ENCODE peak calls at places on chromosomes 3 and 15, in eight cellular contexts. K is transverse colon; Y is sigmoid colon; X is substantia nigra; M is neuronal stem cell; F is prostate gland; U is CD4-positive, alpha-beta T cell; O is GM23248. B is an unnamed sample.

GRCh38 chr15:37136666-37137065 is 36.3 kb upstream of the MEIS2 start:
- DNase-seq in K (no peak), U (no peak), Y (no peak), M (no peak), O (peak; percentile 47), X (no peak), F (no peak), B (no peak)

GRCh38 chr15:90004252-90004651 is 3.1 kb downstream of the ZNF710 start:
- DNase-seq in K (no peak), O (peak; percentile 71), F (no peak), M (no peak), X (no peak), U (no peak), Y (no peak), B (no peak)

GRCh38 chr15:90459368-90459767 is 70.4 kb upstream of the CRTC3 start:
- DNase-seq in O (no peak), K (no peak), M (no peak), Y (no peak), F (no peak), X (no peak), U (no peak), B (no peak)

GRCh38 chr3:66012711-66013110 is 26.0 kb downstream of the MAGI1 start:
- DNase-seq in Y (no peak), K (no peak), M (no peak), U (no peak), F (no peak), X (no peak), O (no peak), B (no peak)

GRCh38 chr3:52471371-52472238 is 16.2 kb downstream of the NISCH start:
- DNase-seq in Y (no peak), U (no peak), F (peak; percentile 67), O (peak; percentile 69), K (peak; percentile 63), X (peak; percentile 42), M (no peak), B (no peak)

GRCh38 chr3:48655586-48655985 is 7.1 kb downstream of the CELSR3 start:
- DNase-seq in U (peak; percentile 24), K (no peak), M (no peak), O (peak; percentile 18), Y (no peak), X (no peak), F (no peak), B (no peak)

GRCh38 chr3:55692958-55693558 is 206.0 kb upstream of the WNT5A start:
- DNase-seq in K (no peak), Y (no peak), F (no peak), X (no peak), M (no peak), U (no peak), O (peak; percentile 47), B (no peak)

GRCh38 chr3:97871206-97871605 is 49.4 kb downstream of the CRYBG3 start:
- DNase-seq in F (no peak), K (no peak), Y (no peak), M (no peak), O (peak; percentile 59), X (no peak), U (no peak), B (no peak)

GRCh38 chr3:190008432-190008831 is 112.3 kb downstream of the P3H2 start:
- DNase-seq in X (no peak), F (no peak), M (no peak), U (no peak), K (no peak), O (no peak), Y (no peak), B (no peak)

GRCh38 chr15:64693134-64693533 is 82.3 kb downstream of the RBPMS2 start:
- DNase-seq in F (peak; percentile 28), O (peak; percentile 94), U (no peak), M (no peak), K (peak; percentile 43), X (peak; percentile 17), Y (peak; percentile 88), B (no peak)

GRCh38 chr3:55183259-55183658 is 255.4 kb upstream of the LRTM1 start:
- DNase-seq in O (no peak), Y (no peak), K (no peak), M (no peak), X (no peak), F (peak; percentile 5), U (no peak), B (no peak)

GRCh38 chr3:119219069-119219468 is 21.6 kb downstream of the B4GALT4 start:
- DNase-seq in U (no peak), F (no peak), X (no peak), O (no peak), M (no peak), Y (no peak), K (no peak), B (peak; percentile 71)

GRCh38 chr3:165389064-165389463 is 192.9 kb upstream of the SLITRK3 start:
- DNase-seq in O (no peak), F (no peak), Y (no peak), U (no peak), X (no peak), K (no peak), M (no peak), B (no peak)

GRCh38 chr3:126107960-126108688 is 24.2 kb upstream of the SLC41A3 start:
- DNase-seq in X (no peak), K (no peak), Y (peak; percentile 46), O (peak; percentile 37), M (no peak), F (no peak), U (no peak), B (no peak)

GRCh38 chr15:83164409-83165404 is 42.9 kb downstream of the HDGFL3 start:
- DNase-seq in U (no peak), M (no peak), X (no peak), Y (no peak), O (peak; percentile 44), F (no peak), K (no peak), B (no peak)

GRCh38 chr3:179116816-179117215 is 31.3 kb upstream of the PIK3CA start:
- DNase-seq in K (no peak), M (no peak), Y (no peak), F (no peak), X (no peak), U (no peak), O (peak; percentile 2), B (no peak)

GRCh38 chr15:75639191-75639708 is 774 bp downstream of the IMP3 start:
- DNase-seq in X (no peak), F (peak; percentile 39), K (no peak), O (peak; percentile 51), Y (no peak), M (no peak), U (no peak), B (no peak)
- H3K27ac ChIP-seq in X (peak overlapping the region; percentile 94), F (peak overlapping the region; percentile 88), K (peak overlapping the region; percentile 95), O (peak overlapping the region; percentile 89), Y (peak overlapping the region; percentile 92), M (no peak overlapping the region), U (peak overlapping the region; percentile 92), B (peak overlapping the region; percentile 95)

GRCh38 chr15:75203908-75204263 is 2.2 kb downstream of the C15orf39 start:
- DNase-seq in F (no peak), X (no peak), M (no peak), K (no peak), U (no peak), O (no peak), Y (no peak), B (no peak)
- H3K27ac ChIP-seq in F (peak overlapping the region; percentile 85), X (no peak overlapping the region), M (no peak overlapping the region), K (peak overlapping the region; percentile 97), U (peak overlapping the region; percentile 88), O (peak overlapping the region; percentile 98), Y (peak overlapping the region; percentile 92), B (peak overlapping the region; percentile 94)

GRCh38 chr3:196336319-196337145 is 1.7 kb downstream of the TM4SF19 start:
- DNase-seq in O (peak; percentile 30), M (no peak), F (no peak), K (no peak), X (no peak), Y (no peak), U (no peak), B (no peak)

GRCh38 chr3:196341142-196341541 is 3.0 kb upstream of the TM4SF19 start:
- DNase-seq in U (no peak), F (no peak), K (no peak), X (no peak), O (peak; percentile 60), M (no peak), Y (no peak), B (no peak)

GRCh38 chr3:196339044-196339443 is 856 bp upstream of the TM4SF19 start:
- DNase-seq in M (no peak), Y (no peak), X (no peak), U (no peak), F (no peak), O (no peak), K (no peak), B (no peak)

GRCh38 chr3:196340466-196340865 is 2.3 kb upstream of the TM4SF19 start:
- DNase-seq in U (no peak), M (no peak), F (no peak), K (no peak), X (no peak), O (no peak), Y (no peak), B (no peak)

GRCh38 chr3:196339493-196340254 is 1.5 kb upstream of the TM4SF19 start:
- DNase-seq in U (no peak), F (no peak), M (no peak), K (no peak), O (peak; percentile 60), X (no peak), Y (no peak), B (no peak)
- H3K27ac ChIP-seq in U (no peak overlapping the region), F (no peak overlapping the region), M (no peak overlapping the region), K (no peak overlapping the region), O (no peak overlapping the region), X (no peak overlapping the region), Y (no peak overlapping the region), B (no peak overlapping the region)

GRCh38 chr3:154129625-154130024 is 8.4 kb downstream of the ARHGEF26 start:
- DNase-seq in U (no peak), X (no peak), K (no peak), M (no peak), O (peak; percentile 47), Y (no peak), F (no peak), B (peak; percentile 85)
- H3K27ac ChIP-seq in U (no peak overlapping the region), X (no peak overlapping the region), K (no peak overlapping the region), M (no peak overlapping the region), O (no peak overlapping the region), Y (peak overlapping the region; percentile 8), F (no peak overlapping the region), B (peak overlapping the region; percentile 64)

GRCh38 chr3:46926039-46926438 is 48.5 kb downstream of the PTH1R start:
- DNase-seq in K (peak; percentile 9), M (no peak), U (no peak), F (no peak), O (peak; percentile 67), X (no peak), Y (peak; percentile 61), B (no peak)
- H3K27ac ChIP-seq in K (peak overlapping the region; percentile 68), M (no peak overlapping the region), U (no peak overlapping the region), F (no peak overlapping the region), O (peak overlapping the region; percentile 42), X (no peak overlapping the region), Y (peak overlapping the region; percentile 43), B (peak overlapping the region; percentile 70)

GRCh38 chr3:172256101-172256687 is 192.1 kb downstream of the GHSR start:
- DNase-seq in F (no peak), U (no peak), K (no peak), Y (peak; percentile 87), X (no peak), O (peak; percentile 80), M (no peak), B (no peak)
- H3K27ac ChIP-seq in F (peak overlapping the region; percentile 29), U (no peak overlapping the region), K (peak overlapping the region; percentile 57), Y (peak overlapping the region; percentile 85), X (no peak overlapping the region), O (peak overlapping the region; percentile 41), M (no peak overlapping the region), B (peak overlapping the region; percentile 34)